ENCODE peak calls at places on chromosomes 6 and 20, in four cellular contexts. One of them, this sample, is unnamed.

GRCh38 chr6:11194399-11195274 is 37.8 kb downstream of the NEDD9 start:
- DNase-seq in SK-N-SH: no peak
- DNase-seq in substantia nigra: no peak
- DNase-seq in EL: peak; percentile 69
- DNase-seq in this sample: no peak

GRCh38 chr20:63118303-63118670 is 97.6 kb downstream of the YTHDF1 start:
- DNase-seq in EL: no peak
- DNase-seq in SK-N-SH: peak; percentile 62
- DNase-seq in substantia nigra: no peak
- DNase-seq in this sample: no peak

GRCh38 chr6:93787841-93788240 is 368.5 kb upstream of the EPHA7 start:
- DNase-seq in EL: no peak
- DNase-seq in SK-N-SH: no peak
- DNase-seq in substantia nigra: no peak
- DNase-seq in this sample: no peak

GRCh38 chr20:4573564-4574355 is 147.9 kb upstream of the PRND start:
- DNase-seq in SK-N-SH: no peak
- DNase-seq in substantia nigra: no peak
- DNase-seq in EL: peak; percentile 89
- DNase-seq in this sample: no peak

GRCh38 chr6:164035912-164036485 is 621.5 kb downstream of the QKI start:
- DNase-seq in SK-N-SH: no peak
- DNase-seq in substantia nigra: no peak
- DNase-seq in EL: no peak
- DNase-seq in this sample: no peak

GRCh38 chr6:44386929-44387345 is 569 bp upstream of the CDC5L start:
- DNase-seq in SK-N-SH: peak; percentile 59
- DNase-seq in substantia nigra: no peak
- DNase-seq in EL: peak; percentile 42
- DNase-seq in this sample: peak; percentile 69

GRCh38 chr20:20498081-20498861 is 130.4 kb downstream of the INSM1 start:
- DNase-seq in substantia nigra: peak; percentile 46
- DNase-seq in EL: no peak
- DNase-seq in SK-N-SH: peak; percentile 28
- DNase-seq in this sample: no peak

GRCh38 chr6:322205-322930 is 30.1 kb downstream of the DUSP22 start:
- DNase-seq in substantia nigra: no peak
- DNase-seq in EL: no peak
- DNase-seq in SK-N-SH: no peak
- DNase-seq in this sample: no peak

GRCh38 chr20:4944518-4944917 is 56.8 kb downstream of the SLC23A2 start:
- DNase-seq in substantia nigra: no peak
- DNase-seq in EL: no peak
- DNase-seq in SK-N-SH: no peak
- DNase-seq in this sample: peak; percentile 32

GRCh38 chr6:12761376-12762115 is 45.0 kb downstream of the PHACTR1 start:
- DNase-seq in EL: peak; percentile 98
- DNase-seq in substantia nigra: no peak
- DNase-seq in SK-N-SH: no peak
- DNase-seq in this sample: no peak

GRCh38 chr6:113488812-113489685 is 368.1 kb upstream of the MARCKS start:
- DNase-seq in SK-N-SH: no peak
- DNase-seq in substantia nigra: no peak
- DNase-seq in EL: no peak
- DNase-seq in this sample: no peak